ENCODE peak calls at places on chromosome 19, in seven cellular contexts. H is thoracic aorta, F is cardiac fibroblast, E is Panc1, I is brain microvascular endothelial cell, B is bronchial epithelial cell, S is mucosa of descending colon. T is an unnamed sample.

GRCh38 chr19:38263696-38264485 is 482 bp upstream of the SPINT2 start:
- DNase-seq in E (no peak), I (peak), S (peak), B (peak), F (peak), H (peak), T (no peak)

GRCh38 chr19:33229962-33230361 is 4.3 kb upstream of the SLC7A10 start:
- DNase-seq in H (no peak), S (no peak), I (no peak), B (no peak), E (no peak), F (no peak), T (no peak)

GRCh38 chr19:45098521-45099464 is 5.8 kb downstream of the PPP1R37 start:
- DNase-seq in I (no peak), B (no peak), E (no peak), F (peak), S (no peak), H (no peak), T (no peak)

GRCh38 chr19:33553530-33554310 is 32.1 kb upstream of the PEPD start:
- DNase-seq in F (no peak), B (no peak), E (no peak), H (no peak), S (no peak), I (no peak), T (no peak)

GRCh38 chr19:16660763-16661479 is at the start of gene TMEM38A:
- DNase-seq in I (no peak), B (no peak), E (no peak), H (no peak), S (peak), F (no peak), T (no peak)

GRCh38 chr19:33859016-33859415 is 62.3 kb downstream of the KCTD15 start:
- DNase-seq in I (no peak), H (no peak), S (no peak), F (no peak), B (no peak), E (no peak), T (no peak)

GRCh38 chr19:35204799-35205732 is 23.5 kb downstream of the FAM187B start:
- DNase-seq in S (no peak), F (no peak), H (no peak), E (no peak), I (no peak), B (no peak), T (no peak)

GRCh38 chr19:18657590-18658365 is 20.9 kb downstream of the KLHL26 start:
- DNase-seq in S (no peak), E (no peak), F (peak), I (peak), H (peak), B (no peak), T (no peak)

GRCh38 chr19:30669329-30670010 is 297.3 kb downstream of the ZNF536 start:
- DNase-seq in S (peak), E (peak), F (peak), I (peak), H (no peak), B (no peak), T (no peak)

GRCh38 chr19:10292789-10293636 is 3.3 kb downstream of the ICAM5 start:
- DNase-seq in E (no peak), S (peak), H (no peak), F (no peak), B (no peak), I (no peak), T (no peak)

GRCh38 chr19:10295305-10295846 is 5.6 kb downstream of the ICAM5 start:
- DNase-seq in E (no peak), B (no peak), S (peak), F (peak), I (no peak), H (no peak), T (no peak)

GRCh38 chr19:10294368-10294697 is 4.6 kb downstream of the ICAM5 start:
- DNase-seq in E (no peak), B (no peak), H (no peak), S (peak), I (no peak), F (no peak), T (no peak)

GRCh38 chr19:10293637-10294367 is 4.0 kb downstream of the ICAM5 start:
- DNase-seq in H (no peak), E (no peak), S (no peak), F (no peak), I (no peak), B (no peak), T (no peak)

DNA sequence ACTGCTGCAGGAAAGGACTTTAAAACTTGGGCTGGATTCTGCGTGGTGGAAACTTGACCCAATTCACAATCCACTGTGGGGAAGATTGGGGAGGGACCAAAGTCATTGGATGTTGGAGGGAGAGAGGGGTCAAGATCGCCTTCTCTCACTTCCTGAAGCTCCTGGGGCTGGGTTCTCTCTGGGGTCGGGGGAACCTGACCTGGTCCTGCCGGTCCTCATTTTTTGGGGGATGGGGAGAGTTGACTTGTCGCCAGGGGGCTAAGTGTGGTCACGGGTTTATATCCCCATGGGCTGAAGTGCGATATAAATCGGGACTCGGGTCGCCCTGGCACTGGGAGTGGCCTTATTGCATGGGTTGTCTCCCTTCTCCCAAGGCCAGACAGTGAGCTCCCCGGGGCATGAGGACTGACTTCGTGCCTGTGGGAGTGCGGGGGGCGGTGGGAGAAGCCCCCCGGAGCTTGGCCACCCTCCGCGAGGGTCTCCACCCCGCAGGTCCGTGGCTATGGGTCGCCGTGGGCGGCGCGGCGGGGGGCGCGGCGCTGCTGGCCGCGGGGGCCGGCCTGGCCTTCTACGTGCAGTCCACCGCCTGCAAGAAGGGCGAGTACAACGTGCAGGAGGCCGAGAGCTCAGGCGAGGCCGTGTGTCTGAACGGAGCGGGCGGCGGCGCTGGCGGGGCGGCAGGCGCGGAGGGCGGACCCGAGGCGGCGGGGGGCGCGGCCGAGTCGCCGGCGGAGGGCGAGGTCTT is 6.3 kb downstream of the ICAM5 start:
- DNase-seq in F (no peak), B (no peak), E (no peak), H (no peak), S (peak), I (no peak), T (no peak)
- TF ChIP-seq CTCF in F (no peak), B (no peak), E (no peak), H (no peak), S (no peak), I (no peak), T (no peak)

GRCh38 chr19:39983695-39984302 is 12.8 kb downstream of the PSMC4 start:
- DNase-seq in I (no peak), E (no peak), S (no peak), B (no peak), H (no peak), F (no peak), T (no peak)
- TF ChIP-seq CTCF in I (no peak), E (no peak), S (no peak), B (no peak), H (no peak), F (no peak), T (no peak)

GRCh38 chr19:52494518-52494917 is 33.0 kb upstream of the ZNF808 start:
- DNase-seq in H (no peak), F (no peak), I (peak), E (no peak), B (no peak), S (no peak), T (no peak)

GRCh38 chr19:52492991-52493470 is 34.4 kb upstream of the ZNF808 start:
- DNase-seq in S (no peak), E (no peak), I (no peak), F (no peak), B (no peak), H (no peak), T (no peak)

DNA sequence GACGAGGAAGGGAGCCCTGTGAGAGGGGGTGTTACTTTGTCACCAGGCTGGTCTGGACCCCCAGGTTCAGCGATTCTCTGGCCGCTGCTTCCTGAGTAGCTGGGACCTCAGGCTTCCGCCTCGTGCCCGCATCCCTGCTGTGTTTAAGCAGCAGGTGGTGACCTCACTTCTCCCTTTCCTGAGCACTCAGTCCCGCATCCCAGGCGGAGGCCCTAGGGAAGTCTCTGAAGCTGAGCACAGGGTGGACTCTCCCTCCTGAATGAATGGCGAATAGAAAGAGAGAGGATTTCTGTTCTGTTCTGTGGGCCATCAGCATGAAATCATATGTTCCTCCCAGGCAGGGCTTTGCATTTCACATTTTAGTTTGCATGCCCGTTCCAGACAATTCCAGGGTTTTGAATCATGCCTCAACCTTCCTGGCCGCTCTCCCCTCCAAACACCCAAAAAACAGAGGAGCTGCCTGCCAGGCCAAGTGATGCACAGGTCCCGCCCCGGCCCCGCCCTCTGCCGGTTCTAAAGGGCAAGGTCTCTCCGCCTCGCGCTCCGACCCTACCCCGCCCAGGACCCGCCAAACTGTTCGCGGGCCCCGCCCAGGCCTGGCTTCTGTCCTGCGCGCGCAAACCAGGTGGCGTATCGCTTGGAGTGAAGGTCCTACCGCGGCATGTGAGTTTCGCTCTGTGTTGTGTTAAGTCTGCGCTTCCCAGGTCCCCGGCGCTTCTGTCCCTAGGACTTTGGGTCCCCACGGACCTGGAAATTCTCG is 35.1 kb upstream of the ZNF808 start:
- DNase-seq in E (no peak), F (no peak), B (no peak), H (no peak), I (no peak), S (no peak), T (no peak)
- TF ChIP-seq CTCF in E (no peak), F (no peak), B (no peak), H (no peak), I (no peak), S (no peak), T (no peak)

GRCh38 chr19:14073925-14074838 is 1.6 kb downstream of the MISP3 start:
- DNase-seq in F (no peak), H (no peak), B (peak), I (no peak), S (peak), E (no peak), T (no peak)

GRCh38 chr19:14070268-14071050 is 2.1 kb upstream of the MISP3 start:
- DNase-seq in F (no peak), E (no peak), H (no peak), B (no peak), S (peak), I (no peak), T (no peak)

GRCh38 chr19:14078406-14078805 is 5.8 kb downstream of the MISP3 start:
- DNase-seq in B (no peak), I (no peak), E (no peak), H (no peak), S (no peak), F (peak), T (no peak)

GRCh38 chr19:14072535-14073231 is at the start of gene MISP3:
- DNase-seq in H (no peak), F (peak), E (no peak), S (peak), B (no peak), I (no peak), T (no peak)

GRCh38 chr19:14073232-14073924 is 792 bp downstream of the MISP3 start:
- DNase-seq in B (peak), E (no peak), S (peak), F (peak), I (peak), H (no peak), T (no peak)
- TF ChIP-seq CTCF in B (peak), E (peak), S (peak), F (peak), I (peak), H (no peak), T (peak)

DNA sequence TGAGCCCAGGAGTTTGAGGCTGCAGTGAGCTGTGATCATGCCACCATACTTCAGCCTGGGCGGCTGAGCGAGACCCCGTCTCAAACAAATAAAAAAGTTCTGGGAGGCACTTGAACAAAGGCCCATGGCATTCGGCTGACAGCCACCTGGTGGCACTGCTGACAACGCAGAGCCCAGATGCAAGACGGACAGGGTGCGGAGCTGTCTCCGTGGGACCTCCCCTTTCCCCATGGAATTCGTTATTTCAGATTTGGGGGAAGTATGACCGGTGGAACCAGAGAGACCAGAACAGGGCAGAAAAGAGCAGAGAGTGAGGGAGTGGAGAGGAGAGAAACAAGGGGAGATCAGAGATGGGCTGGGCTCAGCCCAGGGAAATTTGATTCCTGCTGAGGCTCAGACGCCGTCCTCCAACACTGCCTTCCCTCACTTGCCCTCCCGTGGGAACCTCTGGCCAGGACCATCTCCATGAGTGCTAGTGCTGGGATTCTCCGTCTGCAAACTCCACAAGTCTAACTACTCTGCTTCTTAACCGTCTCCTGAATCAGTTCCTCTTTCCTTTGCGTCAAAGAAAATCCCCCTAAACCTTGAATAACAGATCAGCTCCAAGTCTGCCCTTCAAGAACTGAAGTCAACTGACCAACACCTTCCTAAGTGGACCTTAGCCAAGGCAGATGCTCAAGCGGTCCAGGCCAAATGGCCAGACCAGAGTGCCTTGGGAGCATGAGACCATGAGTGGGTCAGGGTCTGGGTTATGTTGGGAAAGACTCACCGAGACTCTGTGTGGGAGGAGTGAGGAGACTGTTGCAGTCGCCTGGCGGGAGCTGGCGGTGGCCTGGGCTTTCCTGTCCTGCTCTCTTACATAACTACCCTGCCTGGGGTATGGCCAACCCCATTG is 11.9 kb upstream of the ATF5 start:
- DNase-seq in B (peak), E (no peak), F (no peak), H (no peak), I (no peak), S (no peak), T (no peak)
- TF ChIP-seq CTCF in B (peak), E (no peak), F (peak), H (no peak), I (peak), S (no peak), T (no peak)

DNA sequence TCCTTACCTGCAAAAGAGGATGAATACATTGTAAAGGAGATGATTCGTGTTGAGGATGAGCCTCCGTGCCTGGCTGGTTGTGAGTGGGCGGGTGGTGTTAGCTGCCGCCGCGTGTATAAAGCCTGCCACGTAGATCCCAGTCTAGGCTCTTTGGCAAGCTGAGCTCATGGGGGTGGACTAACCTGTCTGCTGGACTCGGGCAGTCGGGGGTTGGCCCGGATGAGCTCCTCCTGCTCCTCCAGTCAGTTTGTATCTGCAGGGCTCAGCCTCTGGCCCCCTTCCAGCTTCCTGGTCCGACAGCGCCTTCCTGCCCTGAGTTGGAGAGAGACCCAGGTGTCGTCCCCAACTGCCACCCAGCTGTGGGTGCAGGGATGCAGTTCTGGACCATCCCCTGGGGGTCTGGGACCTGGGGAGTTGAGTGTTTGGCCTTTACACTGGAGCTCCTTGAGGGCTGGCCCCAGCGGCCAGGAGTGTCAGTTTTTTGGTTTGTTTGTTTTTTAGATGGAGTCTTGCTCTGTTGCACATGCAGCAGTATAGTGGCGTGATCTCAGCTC is 20.9 kb downstream of the TECR start:
- DNase-seq in H (no peak), B (peak), S (peak), E (no peak), F (no peak), I (no peak), T (no peak)
- TF ChIP-seq CTCF in H (no peak), B (peak), S (no peak), E (no peak), F (no peak), I (no peak), T (no peak)

T was measured in AG09319.